ENCODE peak calls at places on chromosomes 11 and 22, in seven cellular contexts. C is endothelial cell of umbilical vein, D is OCI-LY7, B is heart right ventricle, R is thoracic aorta, P is cardiac muscle cell, T is HCT116. M is an unnamed sample.

GRCh38 chr22:43945632-43946390 is 9.4 kb upstream of the SAMM50 start:
- DNase-seq in T (peak), P (peak), R (no peak), C (peak), B (peak), D (peak), M (peak)

GRCh38 chr11:19116315-19116970 is 525 bp upstream of the ZDHHC13 start:
- DNase-seq in C (no peak), P (no peak), D (peak), B (no peak), R (no peak), T (no peak), M (no peak)

GRCh38 chr11:62680825-62681240 is 2.0 kb upstream of the UBXN1 start:
- DNase-seq in D (peak), B (peak), C (peak), R (no peak), T (peak), P (peak), M (peak)

GRCh38 chr11:126391970-126392637 is 36.6 kb downstream of the ST3GAL4 start:
- DNase-seq in T (no peak), R (no peak), P (peak), B (peak), D (peak), C (no peak), M (no peak)

GRCh38 chr11:121482231-121483129 is 29.7 kb upstream of the SORL1-AS1 start:
- DNase-seq in R (no peak), D (peak), T (no peak), C (peak), P (no peak), B (no peak), M (no peak)

GRCh38 chr11:36265793-36266628 is 23.2 kb downstream of the COMMD9 start:
- DNase-seq in P (peak), C (peak), R (no peak), B (peak), T (peak), D (peak), M (peak)

GRCh38 chr11:109197656-109198055 is 224.3 kb upstream of the C11orf87 start:
- DNase-seq in P (no peak), D (no peak), C (no peak), R (no peak), T (no peak), B (no peak), M (no peak)

GRCh38 chr11:20355221-20356219 is 8.0 kb upstream of the HTATIP2 start:
- DNase-seq in B (no peak), R (no peak), D (peak), C (peak), P (peak), T (peak), M (no peak)

GRCh38 chr22:46812034-46812605 is 49.7 kb downstream of the TBC1D22A start:
- DNase-seq in D (no peak), P (no peak), R (no peak), B (no peak), C (no peak), T (no peak), M (no peak)

GRCh38 chr22:35961480-35961902 is 67.1 kb downstream of the RBFOX2 start:
- DNase-seq in D (no peak), T (no peak), R (peak), C (peak), P (peak), B (peak), M (peak)

GRCh38 chr11:108913204-108913603 is 248.3 kb downstream of the DDX10 start:
- DNase-seq in C (no peak), P (no peak), B (no peak), T (no peak), R (no peak), D (no peak), M (no peak)

GRCh38 chr22:19853879-19854777 is 546 bp downstream of the GNB1L start:
- DNase-seq in C (no peak), P (no peak), B (no peak), D (peak), T (peak), R (no peak), M (no peak)

GRCh38 chr11:69080361-69080973 is 31.7 kb downstream of the TPCN2 start:
- DNase-seq in C (no peak), T (no peak), R (no peak), B (no peak), P (no peak), D (no peak), M (peak)

GRCh38 chr11:31254411-31254810 is 115.1 kb downstream of the DCDC1 start:
- DNase-seq in D (no peak), P (no peak), C (no peak), T (no peak), R (no peak), B (no peak), M (no peak)

GRCh38 chr11:11973361-11973800 is 35.0 kb downstream of the DKK3 start:
- DNase-seq in B (peak), P (peak), C (peak), R (peak), D (no peak), T (no peak), M (peak)

GRCh38 chr22:24564376-24565058 is 8.7 kb downstream of the SNRPD3 start:
- DNase-seq in P (no peak), R (no peak), D (no peak), T (no peak), C (no peak), B (peak), M (no peak)

GRCh38 chr11:59175104-59175503 is 3.2 kb downstream of the DTX4 start:
- DNase-seq in D (no peak), B (no peak), R (no peak), T (no peak), C (no peak), P (no peak), M (peak)

GRCh38 chr11:102191832-102192231 is 81.6 kb downstream of the YAP1 start:
- DNase-seq in D (no peak), B (no peak), P (no peak), C (no peak), T (no peak), R (no peak), M (no peak)

GRCh38 chr22:25452116-25452700 is 112.3 kb upstream of the GRK3 start:
- DNase-seq in C (no peak), B (no peak), T (no peak), R (no peak), D (no peak), P (no peak), M (no peak)

GRCh38 chr22:45285431-45286058 is 796 bp downstream of the UPK3A start:
- DNase-seq in C (no peak), T (no peak), D (no peak), B (no peak), R (no peak), P (peak), M (no peak)

GRCh38 chr11:19374189-19374588 is 133.4 kb upstream of the E2F8 start:
- DNase-seq in T (no peak), P (no peak), B (no peak), D (no peak), C (peak), R (no peak), M (peak)

GRCh38 chr22:29478326-29479276 is 1.4 kb upstream of the NEFH start:
- DNase-seq in C (peak), D (no peak), B (no peak), P (peak), R (no peak), T (no peak), M (no peak)

GRCh38 chr22:36744791-36745190 is 31.1 kb downstream of the IFT27 start:
- DNase-seq in R (no peak), P (no peak), T (no peak), D (no peak), C (no peak), B (no peak), M (no peak)

GRCh38 chr22:50314455-50315288 is 7.2 kb upstream of the PLXNB2 start:
- DNase-seq in T (no peak), P (peak), C (no peak), B (no peak), D (peak), R (no peak), M (no peak)

GRCh38 chr11:65719887-65720236 is 736 bp downstream of the RNASEH2C start:
- DNase-seq in R (no peak), C (peak), D (peak), B (no peak), P (no peak), T (no peak), M (no peak)

GRCh38 chr11:130781906-130782305 is 134.4 kb downstream of the SNX19 start:
- DNase-seq in D (no peak), P (no peak), T (no peak), R (no peak), B (no peak), C (peak), M (peak)

GRCh38 chr22:36858966-36859365 is 1.8 kb upstream of the NCF4 start:
- DNase-seq in R (no peak), T (no peak), P (no peak), B (no peak), D (peak), C (no peak), M (no peak)

GRCh38 chr11:130121430-130121978 is 38.1 kb upstream of the ST14 start:
- DNase-seq in B (no peak), C (peak), D (no peak), T (peak), R (no peak), P (no peak), M (no peak)

GRCh38 chr11:123407124-123407995 is 22.7 kb upstream of the GRAMD1B start:
- DNase-seq in P (peak), B (peak), T (peak), R (no peak), C (peak), D (peak), M (no peak)

GRCh38 chr22:45968751-45969413 is 8.1 kb downstream of the WNT7B start:
- DNase-seq in P (no peak), D (no peak), R (no peak), C (no peak), B (no peak), T (peak), M (peak)

GRCh38 chr11:1153951-1154487 is 3.7 kb upstream of the MUC5AC start:
- DNase-seq in C (peak), P (no peak), T (peak), R (peak), D (no peak), B (no peak), M (peak)

GRCh38 chr22:21711851-21712250 is 23.7 kb downstream of the YPEL1 start:
- DNase-seq in C (no peak), T (no peak), P (no peak), B (no peak), R (no peak), D (no peak), M (no peak)

GRCh38 chr22:21707677-21708076 is 27.9 kb downstream of the YPEL1 start:
- DNase-seq in T (no peak), D (peak), P (no peak), C (no peak), R (no peak), B (no peak), M (no peak)

GRCh38 chr22:21708960-21709359 is 26.6 kb downstream of the YPEL1 start:
- DNase-seq in C (no peak), P (no peak), D (no peak), T (no peak), R (no peak), B (no peak), M (no peak)

GRCh38 chr22:21710156-21710555 is 25.4 kb downstream of the YPEL1 start:
- DNase-seq in C (no peak), R (no peak), P (no peak), B (no peak), T (no peak), D (no peak), M (no peak)

GRCh38 chr22:21709688-21710087 is 25.9 kb downstream of the YPEL1 start:
- DNase-seq in R (no peak), B (no peak), D (no peak), P (no peak), T (no peak), C (no peak), M (no peak)
- H3K27ac ChIP-seq in R (no peak), B (no peak), D (no peak), P (no peak), T (no peak), C (no peak), M (no peak)

DNA sequence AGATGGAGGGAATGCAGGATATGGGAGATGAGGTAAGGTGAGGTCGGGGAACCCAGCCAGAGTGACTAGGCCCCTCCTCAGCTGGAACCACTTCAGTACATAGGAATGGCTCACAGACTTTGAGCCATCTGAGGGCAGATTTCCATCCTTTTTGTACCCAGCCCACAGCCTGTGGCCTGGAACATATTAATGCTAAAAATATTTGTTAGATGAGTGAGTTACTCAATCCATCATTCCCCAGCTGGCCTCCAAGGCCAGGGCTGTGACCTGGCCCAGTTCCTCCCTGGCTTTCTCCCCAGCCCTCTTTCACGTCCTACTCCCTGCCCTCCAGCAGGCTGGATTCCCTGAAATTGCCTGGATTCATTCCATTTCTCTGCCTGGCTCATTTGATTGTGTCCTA is 57.2 kb upstream of the PRDM11 start:
- DNase-seq in P (no peak), D (no peak), B (peak), R (peak), C (peak), T (no peak), M (peak)
- H3K27ac ChIP-seq in P (no peak), D (no peak), B (peak), R (peak), C (no peak), T (no peak), M (no peak)

GRCh38 chr11:113286001-113286400 is 28.4 kb upstream of the TTC12 start:
- DNase-seq in D (no peak), C (no peak), T (no peak), R (no peak), B (no peak), P (no peak), M (no peak)

GRCh38 chr11:113281052-113281725 is 33.2 kb upstream of the TTC12 start:
- DNase-seq in P (no peak), D (no peak), B (no peak), R (no peak), C (no peak), T (no peak), M (no peak)

GRCh38 chr11:113283881-113284280 is 30.5 kb upstream of the TTC12 start:
- DNase-seq in C (no peak), D (no peak), R (no peak), T (no peak), B (no peak), P (no peak), M (no peak)

GRCh38 chr11:113279591-113279990 is 34.8 kb upstream of the TTC12 start:
- DNase-seq in R (no peak), B (no peak), T (no peak), D (no peak), C (no peak), P (no peak), M (no peak)

GRCh38 chr11:113282898-113283297 is 31.5 kb upstream of the TTC12 start:
- DNase-seq in B (no peak), P (no peak), D (no peak), C (no peak), R (no peak), T (no peak), M (no peak)
- H3K27ac ChIP-seq in B (no peak), P (no peak), D (no peak), C (no peak), R (no peak), T (no peak), M (no peak)

GRCh38 chr11:35011944-35012343 is 95.5 kb downstream of the PDHX start:
- DNase-seq in R (no peak), B (no peak), P (no peak), C (no peak), T (no peak), D (no peak), M (no peak)

GRCh38 chr11:35012467-35013191 is 96.2 kb downstream of the PDHX start:
- DNase-seq in P (no peak), D (no peak), R (no peak), C (no peak), B (no peak), T (no peak), M (no peak)

GRCh38 chr11:35015621-35016387 is 99.4 kb downstream of the PDHX start:
- DNase-seq in R (no peak), T (no peak), C (no peak), D (no peak), B (no peak), P (no peak), M (no peak)

GRCh38 chr11:35013514-35014191 is 97.2 kb downstream of the PDHX start:
- DNase-seq in B (no peak), D (no peak), C (no peak), P (no peak), R (no peak), T (no peak), M (no peak)

DNA sequence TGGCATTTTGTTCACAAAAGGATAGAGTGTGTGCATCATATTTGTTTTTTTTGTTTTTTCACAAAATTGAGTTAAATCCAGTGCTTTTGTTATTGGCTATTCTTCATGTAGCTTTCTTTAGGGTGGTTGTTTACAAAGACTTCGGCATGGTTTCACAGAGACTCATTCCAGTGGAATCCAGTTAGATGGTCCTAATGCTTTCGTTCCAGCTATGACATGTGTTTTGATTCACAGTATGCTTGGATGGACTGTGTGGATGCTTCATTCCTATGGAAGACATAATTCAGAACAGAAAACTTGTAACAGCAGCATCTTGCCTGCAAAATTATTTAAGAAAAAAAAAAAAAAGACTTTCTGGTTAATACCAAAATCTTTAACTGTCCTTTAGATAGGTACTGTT is 97.9 kb downstream of the PDHX start:
- DNase-seq in C (no peak), P (no peak), D (no peak), R (no peak), B (no peak), T (no peak), M (peak)
- H3K27ac ChIP-seq in C (no peak), P (no peak), D (no peak), R (no peak), B (no peak), T (no peak), M (peak)

DNA sequence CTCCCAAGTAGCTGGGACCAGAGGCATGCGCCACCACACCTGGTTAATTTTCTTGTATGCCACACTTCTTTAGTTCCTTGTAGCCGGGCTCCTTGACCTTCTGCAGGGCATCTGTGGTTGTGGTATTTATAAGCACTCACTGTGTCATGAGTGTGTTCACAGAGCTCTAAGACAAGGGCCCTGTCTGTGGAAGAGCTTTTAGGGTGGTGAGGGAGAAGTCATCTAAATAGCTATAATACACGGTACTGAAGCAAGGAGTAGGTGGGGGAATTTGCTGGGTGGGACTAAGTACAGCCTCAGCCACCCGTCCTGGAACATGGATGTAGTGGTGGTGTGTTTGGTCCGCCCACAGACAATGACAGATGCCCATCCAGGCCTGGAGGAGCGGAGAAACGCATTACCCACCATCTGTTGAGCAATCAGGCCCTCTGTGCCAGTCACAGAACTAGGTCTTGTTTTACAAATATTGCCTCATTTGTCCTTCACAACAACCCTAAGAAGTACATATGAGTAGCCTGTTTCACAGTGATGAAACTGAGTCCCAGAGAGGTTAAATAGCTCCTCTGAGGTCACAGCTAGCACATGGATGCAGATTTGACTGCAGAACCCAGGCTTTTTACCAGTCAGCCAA is 10.1 kb downstream of the ACO2 start:
- DNase-seq in T (no peak), B (no peak), P (no peak), R (no peak), C (no peak), D (no peak), M (no peak)
- H3K27ac ChIP-seq in T (no peak), B (peak), P (peak), R (peak), C (no peak), D (peak), M (no peak)

GRCh38 chr11:67998150-67999045 is 5.5 kb downstream of the UNC93B1 start:
- DNase-seq in T (no peak), R (no peak), P (no peak), D (peak), B (no peak), C (no peak), M (no peak)
- H3K27ac ChIP-seq in T (no peak), R (no peak), P (no peak), D (peak), B (no peak), C (no peak), M (no peak)

DNA sequence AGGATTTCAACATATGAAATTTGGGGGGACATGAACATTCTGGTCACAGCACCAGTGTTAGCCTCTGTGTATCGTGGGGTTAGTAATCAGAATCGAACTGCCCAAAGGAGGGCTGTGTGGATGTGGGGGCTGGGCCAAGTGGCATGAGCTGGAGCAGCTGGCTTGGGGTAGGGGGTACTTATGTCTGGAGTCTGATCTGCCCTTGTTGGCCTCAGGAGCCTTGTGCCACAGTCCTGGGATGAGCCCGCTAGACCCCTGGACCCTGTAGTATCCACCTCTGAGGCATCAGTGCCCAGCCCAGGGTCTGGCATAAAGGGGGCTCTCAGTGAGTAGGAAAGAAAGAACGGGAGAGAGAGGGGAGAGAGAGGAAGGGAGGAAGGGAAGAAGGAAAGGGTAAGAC is 67.3 kb downstream of the LRRC32 start:
- DNase-seq in P (no peak), R (no peak), D (no peak), T (no peak), B (peak), C (no peak), M (no peak)
- H3K27ac ChIP-seq in P (no peak), R (no peak), D (no peak), T (no peak), B (peak), C (no peak), M (no peak)